ENCODE peak calls at places on chromosomes 16 and 17, in ten cellular contexts. S is GM13976; U is left colon; I is activated T-cell treated with anti-CD3 and anti-CD28 coated beads, Interleukin-2, amount 50 U/mL, for 24 hours; A is kidney tubule cell; H is NCI-H774; E is memory B cell; Q is NCI-H1092 treated with DMSO at 0.1 percent for 48 hours; P is T47D; J is heart right ventricle. T is an unnamed sample.

GRCh38 chr16:84299734-84300440 is 5.2 kb downstream of the WFDC1 start:
- DNase-seq in I (no peak), E (no peak), P (no peak), A (no peak), S (no peak), Q (no peak), J (no peak), H (no peak), U (no peak), T (no peak)

GRCh38 chr16:68470461-68471150 is 22.3 kb upstream of the SMPD3 start:
- DNase-seq in Q (no peak), I (peak; percentile 51), A (no peak), P (no peak), J (no peak), E (peak; percentile 44), U (peak; percentile 51), H (no peak), S (peak; percentile 79), T (no peak)

GRCh38 chr17:19487009-19487600 is 46.5 kb upstream of the SLC47A1 start:
- DNase-seq in P (no peak), U (no peak), J (no peak), E (no peak), Q (no peak), H (no peak), I (no peak), S (no peak), A (no peak), T (no peak)

GRCh38 chr17:18041776-18042175 is 2.6 kb downstream of the GID4 start:
- DNase-seq in I (no peak), A (peak; percentile 54), U (no peak), S (no peak), E (no peak), J (no peak), Q (no peak), H (no peak), P (peak; percentile 9), T (no peak)

GRCh38 chr16:89325861-89326471 is 108.5 kb downstream of the ZNF778 start:
- DNase-seq in P (peak; percentile 83), Q (no peak), S (peak; percentile 72), H (no peak), I (no peak), A (peak; percentile 70), J (no peak), E (no peak), U (peak; percentile 73), T (no peak)

GRCh38 chr16:85717393-85718152 is 28.8 kb upstream of the GINS2 start:
- DNase-seq in J (peak; percentile 57), H (peak; percentile 36), E (peak; percentile 64), Q (peak; percentile 77), A (peak; percentile 70), I (peak; percentile 66), U (peak; percentile 60), S (peak; percentile 86), P (peak; percentile 94), T (peak; percentile 71)

GRCh38 chr17:62628845-62629555 is 1.5 kb downstream of the MRC2 start:
- DNase-seq in H (no peak), U (peak; percentile 24), P (no peak), J (peak; percentile 37), Q (no peak), E (no peak), I (no peak), A (no peak), S (peak; percentile 34), T (no peak)

GRCh38 chr16:24524855-24525652 is 14.3 kb upstream of the RBBP6 start:
- DNase-seq in E (no peak), S (no peak), J (no peak), Q (no peak), I (no peak), P (no peak), A (no peak), U (no peak), H (no peak), T (no peak)

GRCh38 chr17:28860363-28860808 is 5.6 kb downstream of the ERAL1 start:
- DNase-seq in P (no peak), S (no peak), I (no peak), H (no peak), E (no peak), Q (no peak), J (no peak), A (no peak), U (no peak), T (no peak)

GRCh38 chr17:33086878-33087277 is 95.2 kb downstream of the SPACA3 start:
- DNase-seq in A (no peak), U (no peak), J (no peak), P (peak; percentile 19), H (peak; percentile 25), E (no peak), S (no peak), Q (no peak), I (no peak), T (no peak)

GRCh38 chr16:56547120-56547948 is 17.5 kb upstream of the MT4 start:
- DNase-seq in J (no peak), I (no peak), U (no peak), S (no peak), E (no peak), H (no peak), P (no peak), A (peak; percentile 60), Q (no peak), T (peak; percentile 23)

GRCh38 chr17:37535906-37536305 is 46.2 kb downstream of the DUSP14 start:
- DNase-seq in J (no peak), E (no peak), P (no peak), Q (no peak), U (no peak), I (no peak), S (no peak), H (no peak), A (no peak), T (no peak)

GRCh38 chr16:86634290-86634689 is 55.9 kb downstream of the FOXL1 start:
- DNase-seq in U (no peak), A (no peak), H (no peak), J (no peak), Q (no peak), S (no peak), P (peak; percentile 23), E (no peak), I (no peak), T (no peak)

GRCh38 chr16:53881371-53881770 is 177.4 kb downstream of the FTO start:
- DNase-seq in A (peak; percentile 81), H (no peak), P (no peak), S (no peak), E (no peak), Q (no peak), U (no peak), I (no peak), J (no peak), T (no peak)

GRCh38 chr16:19446886-19447285 is 29.2 kb downstream of the TMC5 start:
- DNase-seq in S (no peak), H (no peak), P (no peak), J (no peak), Q (no peak), A (no peak), E (no peak), I (no peak), U (no peak), T (no peak)

GRCh38 chr16:88466175-88466862 is 13.2 kb downstream of the ZFPM1 start:
- DNase-seq in U (no peak), Q (no peak), J (no peak), H (no peak), S (peak; percentile 78), A (peak; percentile 2), I (no peak), E (no peak), P (no peak), T (no peak)

GRCh38 chr16:54473201-54473993 is 186.8 kb upstream of the IRX3 start:
- DNase-seq in E (no peak), U (no peak), A (no peak), H (no peak), S (no peak), J (no peak), Q (no peak), P (no peak), I (no peak), T (peak; percentile 5)

GRCh38 chr17:63537991-63538692 is 12.1 kb upstream of the DCAF7 start:
- DNase-seq in H (no peak), U (no peak), A (no peak), I (peak; percentile 45), P (no peak), J (no peak), E (no peak), S (no peak), Q (no peak), T (no peak)

GRCh38 chr16:84899414-84899813 is 79.6 kb downstream of the CRISPLD2 start:
- DNase-seq in E (no peak), J (no peak), A (no peak), Q (no peak), S (no peak), H (no peak), P (no peak), I (no peak), U (no peak), T (no peak)

GRCh38 chr17:53141280-53141679 is 681.4 kb upstream of the KIF2B start:
- DNase-seq in A (no peak), J (no peak), E (no peak), I (no peak), Q (no peak), S (no peak), P (no peak), U (no peak), H (no peak), T (no peak)

GRCh38 chr17:6654816-6655731 is 3.5 kb downstream of the C17orf100 start:
- DNase-seq in S (no peak), E (no peak), J (no peak), H (peak; percentile 33), Q (peak; percentile 9), A (peak; percentile 80), P (no peak), U (peak; percentile 44), I (no peak), T (peak; percentile 55)

GRCh38 chr16:3059723-3060242 is 5.7 kb upstream of the IL32 start:
- DNase-seq in J (no peak), A (no peak), Q (no peak), U (no peak), E (no peak), P (no peak), S (no peak), I (no peak), H (no peak), T (no peak)

GRCh38 chr16:80792031-80792430 is 12.4 kb downstream of the CDYL2 start:
- DNase-seq in J (no peak), Q (no peak), E (no peak), P (no peak), A (no peak), U (no peak), I (no peak), H (no peak), S (no peak), T (no peak)

GRCh38 chr17:35540589-35541404 is 3.3 kb upstream of the SLFN12L start:
- DNase-seq in H (no peak), I (peak; percentile 62), J (no peak), Q (no peak), U (peak; percentile 45), S (no peak), E (peak; percentile 19), P (no peak), A (no peak), T (no peak)

GRCh38 chr16:10817963-10818941 is at the start of gene TVP23A:
- DNase-seq in U (no peak), H (no peak), E (no peak), Q (no peak), A (no peak), I (no peak), J (peak; percentile 20), P (no peak), S (no peak), T (no peak)

GRCh38 chr17:17256316-17256715 is 19.3 kb upstream of the FLCN start:
- DNase-seq in Q (no peak), E (no peak), U (no peak), I (no peak), H (no peak), A (no peak), P (no peak), S (no peak), J (no peak), T (no peak)

GRCh38 chr17:31572341-31572740 is 180.9 kb downstream of the RAB11FIP4 start:
- DNase-seq in S (no peak), I (no peak), E (no peak), J (no peak), A (no peak), U (no peak), H (no peak), P (no peak), Q (no peak), T (no peak)

GRCh38 chr16:17312100-17312732 is 158.5 kb downstream of the XYLT1 start:
- DNase-seq in E (no peak), U (peak; percentile 91), S (no peak), A (peak; percentile 69), P (no peak), I (no peak), J (no peak), H (no peak), Q (no peak), T (no peak)